ENCODE peak calls at places on chromosomes 2 and 18, in six cellular contexts. One of them, this sample, is unnamed.

GRCh38 chr2:134667541-134667940 is 51.3 kb downstream of the TMEM163 start:
- DNase-seq in activated T-cell treated with anti-CD3 and anti-CD28 coated beads, Interleukin-2, amount 50 U/mL, for 72 hours: no peak
- DNase-seq in CD4-positive, alpha-beta memory T cell: no peak
- DNase-seq in endodermal cell: no peak
- DNase-seq in stimulated activated CD4-positive, alpha-beta T cell treated with anti-CD3 and anti-CD28 coated beads, Interleukin-4, amount 100 ng/mL, for 4 hours: no peak
- DNase-seq in CD4-positive, alpha-beta T cell: no peak
- DNase-seq in this sample: no peak

GRCh38 chr2:121638333-121638732 is 10.9 kb downstream of the CLASP1 start:
- DNase-seq in CD4-positive, alpha-beta memory T cell: no peak
- DNase-seq in endodermal cell: no peak
- DNase-seq in activated T-cell treated with anti-CD3 and anti-CD28 coated beads, Interleukin-2, amount 50 U/mL, for 72 hours: no peak
- DNase-seq in CD4-positive, alpha-beta T cell: no peak
- DNase-seq in stimulated activated CD4-positive, alpha-beta T cell treated with anti-CD3 and anti-CD28 coated beads, Interleukin-4, amount 100 ng/mL, for 4 hours: no peak
- DNase-seq in this sample: no peak

GRCh38 chr2:164782323-164782722 is 59.3 kb downstream of the COBLL1 start:
- DNase-seq in endodermal cell: no peak
- DNase-seq in activated T-cell treated with anti-CD3 and anti-CD28 coated beads, Interleukin-2, amount 50 U/mL, for 72 hours: no peak
- DNase-seq in stimulated activated CD4-positive, alpha-beta T cell treated with anti-CD3 and anti-CD28 coated beads, Interleukin-4, amount 100 ng/mL, for 4 hours: no peak
- DNase-seq in CD4-positive, alpha-beta T cell: no peak
- DNase-seq in CD4-positive, alpha-beta memory T cell: no peak
- DNase-seq in this sample: no peak

GRCh38 chr2:219736196-219736595 is 108.8 kb downstream of the SLC4A3 start:
- DNase-seq in CD4-positive, alpha-beta memory T cell: peak
- DNase-seq in activated T-cell treated with anti-CD3 and anti-CD28 coated beads, Interleukin-2, amount 50 U/mL, for 72 hours: peak
- DNase-seq in CD4-positive, alpha-beta T cell: no peak
- DNase-seq in stimulated activated CD4-positive, alpha-beta T cell treated with anti-CD3 and anti-CD28 coated beads, Interleukin-4, amount 100 ng/mL, for 4 hours: no peak
- DNase-seq in endodermal cell: peak
- DNase-seq in this sample: no peak

GRCh38 chr2:100955226-100955625 is 46.9 kb upstream of the RPL31 start:
- DNase-seq in stimulated activated CD4-positive, alpha-beta T cell treated with anti-CD3 and anti-CD28 coated beads, Interleukin-4, amount 100 ng/mL, for 4 hours: no peak
- DNase-seq in CD4-positive, alpha-beta T cell: no peak
- DNase-seq in CD4-positive, alpha-beta memory T cell: no peak
- DNase-seq in activated T-cell treated with anti-CD3 and anti-CD28 coated beads, Interleukin-2, amount 50 U/mL, for 72 hours: no peak
- DNase-seq in endodermal cell: no peak
- DNase-seq in this sample: no peak

GRCh38 chr18:23662309-23663263 is at the start of gene ANKRD29:
- DNase-seq in endodermal cell: peak
- DNase-seq in CD4-positive, alpha-beta T cell: peak
- DNase-seq in CD4-positive, alpha-beta memory T cell: peak
- DNase-seq in stimulated activated CD4-positive, alpha-beta T cell treated with anti-CD3 and anti-CD28 coated beads, Interleukin-4, amount 100 ng/mL, for 4 hours: peak
- DNase-seq in activated T-cell treated with anti-CD3 and anti-CD28 coated beads, Interleukin-2, amount 50 U/mL, for 72 hours: peak
- DNase-seq in this sample: peak

GRCh38 chr2:20224716-20225293 is at the start of gene SDC1:
- DNase-seq in stimulated activated CD4-positive, alpha-beta T cell treated with anti-CD3 and anti-CD28 coated beads, Interleukin-4, amount 100 ng/mL, for 4 hours: no peak
- DNase-seq in activated T-cell treated with anti-CD3 and anti-CD28 coated beads, Interleukin-2, amount 50 U/mL, for 72 hours: peak
- DNase-seq in CD4-positive, alpha-beta memory T cell: no peak
- DNase-seq in CD4-positive, alpha-beta T cell: no peak
- DNase-seq in endodermal cell: peak
- DNase-seq in this sample: no peak

GRCh38 chr2:191678437-191679110 is 638 bp downstream of the NABP1 start:
- DNase-seq in activated T-cell treated with anti-CD3 and anti-CD28 coated beads, Interleukin-2, amount 50 U/mL, for 72 hours: peak
- DNase-seq in CD4-positive, alpha-beta memory T cell: no peak
- DNase-seq in endodermal cell: peak
- DNase-seq in CD4-positive, alpha-beta T cell: peak
- DNase-seq in stimulated activated CD4-positive, alpha-beta T cell treated with anti-CD3 and anti-CD28 coated beads, Interleukin-4, amount 100 ng/mL, for 4 hours: peak
- DNase-seq in this sample: peak

GRCh38 chr2:12539771-12540170 is 177.0 kb upstream of the TRIB2 start:
- DNase-seq in activated T-cell treated with anti-CD3 and anti-CD28 coated beads, Interleukin-2, amount 50 U/mL, for 72 hours: no peak
- DNase-seq in CD4-positive, alpha-beta T cell: no peak
- DNase-seq in endodermal cell: no peak
- DNase-seq in stimulated activated CD4-positive, alpha-beta T cell treated with anti-CD3 and anti-CD28 coated beads, Interleukin-4, amount 100 ng/mL, for 4 hours: no peak
- DNase-seq in CD4-positive, alpha-beta memory T cell: no peak
- DNase-seq in this sample: no peak

GRCh38 chr18:48623468-48624220 is 84.8 kb downstream of the CTIF start:
- DNase-seq in stimulated activated CD4-positive, alpha-beta T cell treated with anti-CD3 and anti-CD28 coated beads, Interleukin-4, amount 100 ng/mL, for 4 hours: no peak
- DNase-seq in CD4-positive, alpha-beta memory T cell: no peak
- DNase-seq in endodermal cell: no peak
- DNase-seq in CD4-positive, alpha-beta T cell: no peak
- DNase-seq in activated T-cell treated with anti-CD3 and anti-CD28 coated beads, Interleukin-2, amount 50 U/mL, for 72 hours: no peak
- DNase-seq in this sample: no peak

GRCh38 chr18:21452808-21453511 is 147.5 kb downstream of the ESCO1 start:
- DNase-seq in activated T-cell treated with anti-CD3 and anti-CD28 coated beads, Interleukin-2, amount 50 U/mL, for 72 hours: no peak
- DNase-seq in CD4-positive, alpha-beta memory T cell: no peak
- DNase-seq in endodermal cell: no peak
- DNase-seq in CD4-positive, alpha-beta T cell: no peak
- DNase-seq in stimulated activated CD4-positive, alpha-beta T cell treated with anti-CD3 and anti-CD28 coated beads, Interleukin-4, amount 100 ng/mL, for 4 hours: no peak
- DNase-seq in this sample: no peak

GRCh38 chr2:165281387-165281786 is 42.2 kb downstream of the SCN2A start:
- DNase-seq in activated T-cell treated with anti-CD3 and anti-CD28 coated beads, Interleukin-2, amount 50 U/mL, for 72 hours: no peak
- DNase-seq in endodermal cell: no peak
- DNase-seq in CD4-positive, alpha-beta T cell: no peak
- DNase-seq in stimulated activated CD4-positive, alpha-beta T cell treated with anti-CD3 and anti-CD28 coated beads, Interleukin-4, amount 100 ng/mL, for 4 hours: no peak
- DNase-seq in CD4-positive, alpha-beta memory T cell: no peak
- DNase-seq in this sample: no peak

GRCh38 chr2:11290713-11291112 is 53.7 kb downstream of the ROCK2 start:
- DNase-seq in endodermal cell: no peak
- DNase-seq in stimulated activated CD4-positive, alpha-beta T cell treated with anti-CD3 and anti-CD28 coated beads, Interleukin-4, amount 100 ng/mL, for 4 hours: no peak
- DNase-seq in CD4-positive, alpha-beta memory T cell: no peak
- DNase-seq in CD4-positive, alpha-beta T cell: no peak
- DNase-seq in activated T-cell treated with anti-CD3 and anti-CD28 coated beads, Interleukin-2, amount 50 U/mL, for 72 hours: no peak
- DNase-seq in this sample: no peak

GRCh38 chr18:59085797-59086196 is 53.9 kb upstream of the SEC11C start:
- DNase-seq in CD4-positive, alpha-beta T cell: no peak
- DNase-seq in CD4-positive, alpha-beta memory T cell: no peak
- DNase-seq in stimulated activated CD4-positive, alpha-beta T cell treated with anti-CD3 and anti-CD28 coated beads, Interleukin-4, amount 100 ng/mL, for 4 hours: no peak
- DNase-seq in activated T-cell treated with anti-CD3 and anti-CD28 coated beads, Interleukin-2, amount 50 U/mL, for 72 hours: no peak
- DNase-seq in endodermal cell: no peak
- DNase-seq in this sample: no peak

GRCh38 chr2:119301413-119301812 is 65.2 kb downstream of the C2orf76 start:
- DNase-seq in CD4-positive, alpha-beta T cell: no peak
- DNase-seq in stimulated activated CD4-positive, alpha-beta T cell treated with anti-CD3 and anti-CD28 coated beads, Interleukin-4, amount 100 ng/mL, for 4 hours: no peak
- DNase-seq in activated T-cell treated with anti-CD3 and anti-CD28 coated beads, Interleukin-2, amount 50 U/mL, for 72 hours: no peak
- DNase-seq in endodermal cell: no peak
- DNase-seq in CD4-positive, alpha-beta memory T cell: no peak
- DNase-seq in this sample: no peak

GRCh38 chr2:101752708-101753107 is 55.2 kb downstream of the MAP4K4 start:
- DNase-seq in CD4-positive, alpha-beta T cell: no peak
- DNase-seq in CD4-positive, alpha-beta memory T cell: no peak
- DNase-seq in activated T-cell treated with anti-CD3 and anti-CD28 coated beads, Interleukin-2, amount 50 U/mL, for 72 hours: no peak
- DNase-seq in endodermal cell: no peak
- DNase-seq in stimulated activated CD4-positive, alpha-beta T cell treated with anti-CD3 and anti-CD28 coated beads, Interleukin-4, amount 100 ng/mL, for 4 hours: no peak
- DNase-seq in this sample: no peak

GRCh38 chr18:33128581-33128980 is 311.9 kb downstream of the CCDC178 start:
- DNase-seq in activated T-cell treated with anti-CD3 and anti-CD28 coated beads, Interleukin-2, amount 50 U/mL, for 72 hours: no peak
- DNase-seq in stimulated activated CD4-positive, alpha-beta T cell treated with anti-CD3 and anti-CD28 coated beads, Interleukin-4, amount 100 ng/mL, for 4 hours: no peak
- DNase-seq in CD4-positive, alpha-beta memory T cell: no peak
- DNase-seq in CD4-positive, alpha-beta T cell: no peak
- DNase-seq in endodermal cell: no peak
- DNase-seq in this sample: no peak

GRCh38 chr2:36294290-36294689 is 61.3 kb upstream of the CRIM1 start:
- DNase-seq in endodermal cell: peak
- DNase-seq in activated T-cell treated with anti-CD3 and anti-CD28 coated beads, Interleukin-2, amount 50 U/mL, for 72 hours: peak
- DNase-seq in CD4-positive, alpha-beta memory T cell: no peak
- DNase-seq in stimulated activated CD4-positive, alpha-beta T cell treated with anti-CD3 and anti-CD28 coated beads, Interleukin-4, amount 100 ng/mL, for 4 hours: no peak
- DNase-seq in CD4-positive, alpha-beta T cell: no peak
- DNase-seq in this sample: no peak

GRCh38 chr2:237412646-237413292 is 1.2 kb downstream of the COL6A3 start:
- DNase-seq in stimulated activated CD4-positive, alpha-beta T cell treated with anti-CD3 and anti-CD28 coated beads, Interleukin-4, amount 100 ng/mL, for 4 hours: no peak
- DNase-seq in CD4-positive, alpha-beta memory T cell: no peak
- DNase-seq in CD4-positive, alpha-beta T cell: no peak
- DNase-seq in endodermal cell: no peak
- DNase-seq in activated T-cell treated with anti-CD3 and anti-CD28 coated beads, Interleukin-2, amount 50 U/mL, for 72 hours: no peak
- DNase-seq in this sample: no peak

GRCh38 chr2:212330263-212330662 is 208.3 kb downstream of the ERBB4 start:
- DNase-seq in activated T-cell treated with anti-CD3 and anti-CD28 coated beads, Interleukin-2, amount 50 U/mL, for 72 hours: no peak
- DNase-seq in stimulated activated CD4-positive, alpha-beta T cell treated with anti-CD3 and anti-CD28 coated beads, Interleukin-4, amount 100 ng/mL, for 4 hours: no peak
- DNase-seq in CD4-positive, alpha-beta memory T cell: no peak
- DNase-seq in CD4-positive, alpha-beta T cell: no peak
- DNase-seq in endodermal cell: peak
- DNase-seq in this sample: no peak

GRCh38 chr18:42773870-42774269 is 341.6 kb downstream of the RIT2 start:
- DNase-seq in CD4-positive, alpha-beta T cell: no peak
- DNase-seq in CD4-positive, alpha-beta memory T cell: no peak
- DNase-seq in activated T-cell treated with anti-CD3 and anti-CD28 coated beads, Interleukin-2, amount 50 U/mL, for 72 hours: no peak
- DNase-seq in stimulated activated CD4-positive, alpha-beta T cell treated with anti-CD3 and anti-CD28 coated beads, Interleukin-4, amount 100 ng/mL, for 4 hours: no peak
- DNase-seq in endodermal cell: no peak
- DNase-seq in this sample: no peak

GRCh38 chr2:10447300-10448207 is 573 bp downstream of the ODC1 start:
- DNase-seq in CD4-positive, alpha-beta T cell: no peak
- DNase-seq in activated T-cell treated with anti-CD3 and anti-CD28 coated beads, Interleukin-2, amount 50 U/mL, for 72 hours: no peak
- DNase-seq in endodermal cell: no peak
- DNase-seq in CD4-positive, alpha-beta memory T cell: no peak
- DNase-seq in stimulated activated CD4-positive, alpha-beta T cell treated with anti-CD3 and anti-CD28 coated beads, Interleukin-4, amount 100 ng/mL, for 4 hours: peak
- DNase-seq in this sample: no peak

GRCh38 chr2:172288603-172289002 is 138.8 kb upstream of the ITGA6 start:
- DNase-seq in CD4-positive, alpha-beta memory T cell: peak
- DNase-seq in stimulated activated CD4-positive, alpha-beta T cell treated with anti-CD3 and anti-CD28 coated beads, Interleukin-4, amount 100 ng/mL, for 4 hours: no peak
- DNase-seq in CD4-positive, alpha-beta T cell: peak
- DNase-seq in endodermal cell: peak
- DNase-seq in activated T-cell treated with anti-CD3 and anti-CD28 coated beads, Interleukin-2, amount 50 U/mL, for 72 hours: peak
- DNase-seq in this sample: no peak

GRCh38 chr2:119735565-119735964 is 24.2 kb upstream of the PTPN4 start:
- DNase-seq in stimulated activated CD4-positive, alpha-beta T cell treated with anti-CD3 and anti-CD28 coated beads, Interleukin-4, amount 100 ng/mL, for 4 hours: no peak
- DNase-seq in CD4-positive, alpha-beta memory T cell: no peak
- DNase-seq in endodermal cell: no peak
- DNase-seq in CD4-positive, alpha-beta T cell: no peak
- DNase-seq in activated T-cell treated with anti-CD3 and anti-CD28 coated beads, Interleukin-2, amount 50 U/mL, for 72 hours: no peak
- DNase-seq in this sample: no peak

GRCh38 chr2:620456-621302 is 56.5 kb downstream of the TMEM18 start:
- DNase-seq in CD4-positive, alpha-beta T cell: no peak
- DNase-seq in CD4-positive, alpha-beta memory T cell: no peak
- DNase-seq in activated T-cell treated with anti-CD3 and anti-CD28 coated beads, Interleukin-2, amount 50 U/mL, for 72 hours: no peak
- DNase-seq in stimulated activated CD4-positive, alpha-beta T cell treated with anti-CD3 and anti-CD28 coated beads, Interleukin-4, amount 100 ng/mL, for 4 hours: no peak
- DNase-seq in endodermal cell: peak
- DNase-seq in this sample: no peak

GRCh38 chr2:96158554-96158940 is 13.3 kb upstream of the DUSP2 start:
- DNase-seq in activated T-cell treated with anti-CD3 and anti-CD28 coated beads, Interleukin-2, amount 50 U/mL, for 72 hours: no peak
- DNase-seq in stimulated activated CD4-positive, alpha-beta T cell treated with anti-CD3 and anti-CD28 coated beads, Interleukin-4, amount 100 ng/mL, for 4 hours: no peak
- DNase-seq in endodermal cell: peak
- DNase-seq in CD4-positive, alpha-beta T cell: no peak
- DNase-seq in CD4-positive, alpha-beta memory T cell: no peak
- DNase-seq in this sample: no peak

GRCh38 chr2:62724886-62725711 is 19.6 kb downstream of the EHBP1 start:
- DNase-seq in CD4-positive, alpha-beta memory T cell: no peak
- DNase-seq in stimulated activated CD4-positive, alpha-beta T cell treated with anti-CD3 and anti-CD28 coated beads, Interleukin-4, amount 100 ng/mL, for 4 hours: peak
- DNase-seq in activated T-cell treated with anti-CD3 and anti-CD28 coated beads, Interleukin-2, amount 50 U/mL, for 72 hours: peak
- DNase-seq in endodermal cell: peak
- DNase-seq in CD4-positive, alpha-beta T cell: no peak
- DNase-seq in this sample: no peak

GRCh38 chr2:217510790-217511291 is 492.0 kb downstream of the TNS1 start:
- DNase-seq in CD4-positive, alpha-beta T cell: no peak
- DNase-seq in CD4-positive, alpha-beta memory T cell: peak
- DNase-seq in stimulated activated CD4-positive, alpha-beta T cell treated with anti-CD3 and anti-CD28 coated beads, Interleukin-4, amount 100 ng/mL, for 4 hours: peak
- DNase-seq in activated T-cell treated with anti-CD3 and anti-CD28 coated beads, Interleukin-2, amount 50 U/mL, for 72 hours: peak
- DNase-seq in endodermal cell: peak
- DNase-seq in this sample: no peak

GRCh38 chr2:61426267-61426897 is 44.5 kb downstream of the USP34 start:
- DNase-seq in stimulated activated CD4-positive, alpha-beta T cell treated with anti-CD3 and anti-CD28 coated beads, Interleukin-4, amount 100 ng/mL, for 4 hours: peak
- DNase-seq in activated T-cell treated with anti-CD3 and anti-CD28 coated beads, Interleukin-2, amount 50 U/mL, for 72 hours: peak
- DNase-seq in CD4-positive, alpha-beta T cell: peak
- DNase-seq in CD4-positive, alpha-beta memory T cell: peak
- DNase-seq in endodermal cell: peak
- DNase-seq in this sample: peak

This sample was measured in activated CD4-positive, CD25-positive, alpha-beta regulatory T cell treated with anti-CD3 and anti-CD28 coated beads, Interleukin-2, amount 50 U/mL, for 72 hours.